ENCODE peak calls at places on chromosomes 11 and 22, in seven cellular contexts. C is cardiac muscle cell, G is NCI-H1092 treated with DMSO at 0.1 percent for 48 hours, R is BJ, T is Karpas-422, Q is neuronal stem cell, A is CD14-positive monocyte. Y is an unnamed sample.

GRCh38 chr11:33116535-33116934 is 44.7 kb downstream of the CSTF3 start:
- DNase-seq in C (no peak), G (no peak), R (no peak), T (no peak), Q (no peak), A (no peak), Y (no peak)

GRCh38 chr11:86021390-86021789 is 47.5 kb downstream of the PICALM start:
- DNase-seq in C (no peak), G (no peak), R (no peak), T (no peak), Q (no peak), A (no peak), Y (no peak)

GRCh38 chr11:35487532-35488078 is 37.8 kb downstream of the PAMR1 start:
- DNase-seq in C (peak), G (peak), R (no peak), T (peak), Q (peak), A (no peak), Y (peak)

GRCh38 chr11:75077316-75077715 is 19.4 kb downstream of the OR2AT4 start:
- DNase-seq in C (no peak), G (no peak), R (no peak), T (no peak), Q (no peak), A (no peak), Y (no peak)

GRCh38 chr11:64003807-64004589 is 17.8 kb downstream of the OTUB1 start:
- DNase-seq in C (no peak), G (no peak), R (no peak), T (no peak), Q (no peak), A (no peak), Y (no peak)

GRCh38 chr11:73236879-73237278 is 18.8 kb downstream of the P2RY2 start:
- DNase-seq in C (peak), G (no peak), R (no peak), T (peak), Q (peak), A (peak), Y (peak)

GRCh38 chr11:17972987-17973386 is 39.9 kb downstream of the SERGEF start:
- DNase-seq in C (peak), G (no peak), R (peak), T (peak), Q (peak), A (no peak), Y (peak)

GRCh38 chr22:49751968-49752597 is 75.6 kb downstream of the BRD1 start:
- DNase-seq in C (no peak), G (no peak), R (no peak), T (no peak), Q (no peak), A (peak), Y (no peak)

GRCh38 chr11:2867142-2867541 is 18.4 kb downstream of the CDKN1C start:
- DNase-seq in C (no peak), G (no peak), R (no peak), T (no peak), Q (no peak), A (no peak), Y (no peak)

GRCh38 chr11:62708423-62709261 is 1.2 kb downstream of the GNG3 start:
- DNase-seq in C (no peak), G (no peak), R (no peak), T (peak), Q (no peak), A (no peak), Y (no peak)

GRCh38 chr11:96161271-96162089 is 181.5 kb downstream of the MAML2 start:
- DNase-seq in C (no peak), G (no peak), R (no peak), T (no peak), Q (no peak), A (no peak), Y (no peak)

GRCh38 chr11:125180413-125181305 is 16.1 kb downstream of the PKNOX2 start:
- DNase-seq in C (no peak), G (no peak), R (no peak), T (no peak), Q (no peak), A (no peak), Y (no peak)

GRCh38 chr11:71222318-71223080 is 29.9 kb downstream of the SHANK2 start:
- DNase-seq in C (no peak), G (no peak), R (no peak), T (no peak), Q (no peak), A (peak), Y (no peak)

GRCh38 chr11:57480409-57481137 is 20.2 kb downstream of the RTN4RL2 start:
- DNase-seq in C (peak), G (peak), R (no peak), T (peak), Q (no peak), A (no peak), Y (peak)

GRCh38 chr11:68583047-68583446 is 101.3 kb upstream of the GAL start:
- DNase-seq in C (no peak), G (no peak), R (no peak), T (no peak), Q (no peak), A (no peak), Y (no peak)

GRCh38 chr22:20781272-20781990 is 7.5 kb downstream of the SERPIND1 start:
- DNase-seq in C (no peak), G (peak), R (no peak), T (no peak), Q (no peak), A (no peak), Y (no peak)

GRCh38 chr11:123235117-123235686 is 40.2 kb upstream of the CLMP start:
- DNase-seq in C (peak), G (no peak), R (no peak), T (peak), Q (no peak), A (no peak), Y (no peak)

GRCh38 chr11:20363500-20364411 is at the start of gene HTATIP2:
- DNase-seq in C (peak), G (peak), R (no peak), T (peak), Q (no peak), A (peak), Y (peak)